ENCODE peak calls at places on chromosomes 12 and 14, in eight cellular contexts. One of them, this sample, is unnamed.

GRCh38 chr14:53034036-53034435 is 83.2 kb upstream of the FERMT2 start:
- DNase-seq in K562: no peak
- DNase-seq in sigmoid colon: no peak
- DNase-seq in endothelial cell of umbilical vein: no peak
- DNase-seq in prostate gland: no peak
- DNase-seq in GM12878: no peak
- DNase-seq in stomach: no peak
- DNase-seq in transverse colon: no peak
- DNase-seq in this sample: no peak

GRCh38 chr14:67729072-67729561 is 27.4 kb downstream of the RDH12 start:
- DNase-seq in endothelial cell of umbilical vein: no peak
- DNase-seq in stomach: peak; percentile 66
- DNase-seq in GM12878: no peak
- DNase-seq in prostate gland: peak; percentile 23
- DNase-seq in sigmoid colon: no peak
- DNase-seq in transverse colon: peak; percentile 69
- DNase-seq in K562: no peak
- DNase-seq in this sample: no peak

GRCh38 chr12:11823043-11823442 is 173.6 kb downstream of the ETV6 start:
- DNase-seq in prostate gland: no peak
- DNase-seq in K562: no peak
- DNase-seq in sigmoid colon: no peak
- DNase-seq in endothelial cell of umbilical vein: no peak
- DNase-seq in transverse colon: no peak
- DNase-seq in stomach: no peak
- DNase-seq in GM12878: no peak
- DNase-seq in this sample: no peak

GRCh38 chr12:102116392-102116791 is 3.5 kb downstream of the NUP37 start:
- DNase-seq in endothelial cell of umbilical vein: no peak
- DNase-seq in transverse colon: no peak
- DNase-seq in GM12878: no peak
- DNase-seq in stomach: no peak
- DNase-seq in K562: no peak
- DNase-seq in sigmoid colon: no peak
- DNase-seq in prostate gland: no peak
- DNase-seq in this sample: no peak

GRCh38 chr14:35474323-35474722 is 59.6 kb upstream of the INSM2 start:
- DNase-seq in K562: no peak
- DNase-seq in transverse colon: no peak
- DNase-seq in prostate gland: no peak
- DNase-seq in endothelial cell of umbilical vein: no peak
- DNase-seq in GM12878: no peak
- DNase-seq in stomach: no peak
- DNase-seq in sigmoid colon: no peak
- DNase-seq in this sample: no peak

GRCh38 chr12:52020539-52021336 is 14.0 kb downstream of the TAMALIN start:
- DNase-seq in transverse colon: peak; percentile 61
- DNase-seq in K562: peak; percentile 74
- DNase-seq in prostate gland: no peak
- DNase-seq in endothelial cell of umbilical vein: peak; percentile 66
- DNase-seq in sigmoid colon: peak; percentile 78
- DNase-seq in stomach: peak; percentile 55
- DNase-seq in GM12878: no peak
- DNase-seq in this sample: no peak

GRCh38 chr14:22839159-22839779 is 2.9 kb downstream of the MMP14 start:
- DNase-seq in stomach: no peak
- DNase-seq in endothelial cell of umbilical vein: no peak
- DNase-seq in K562: no peak
- DNase-seq in sigmoid colon: peak; percentile 90
- DNase-seq in GM12878: no peak
- DNase-seq in prostate gland: peak; percentile 63
- DNase-seq in transverse colon: peak; percentile 29
- DNase-seq in this sample: no peak

GRCh38 chr12:4819654-4820053 is 90.1 kb upstream of the KCNA1 start:
- DNase-seq in stomach: no peak
- DNase-seq in sigmoid colon: no peak
- DNase-seq in endothelial cell of umbilical vein: no peak
- DNase-seq in transverse colon: no peak
- DNase-seq in GM12878: no peak
- DNase-seq in K562: no peak
- DNase-seq in prostate gland: no peak
- DNase-seq in this sample: no peak

GRCh38 chr12:110531741-110532333 is 29.7 kb downstream of the RAD9B start:
- DNase-seq in stomach: no peak
- DNase-seq in GM12878: peak; percentile 96
- DNase-seq in endothelial cell of umbilical vein: no peak
- DNase-seq in transverse colon: no peak
- DNase-seq in K562: no peak
- DNase-seq in sigmoid colon: no peak
- DNase-seq in prostate gland: no peak
- DNase-seq in this sample: no peak

GRCh38 chr12:43847427-43847826 is 11.5 kb downstream of the TMEM117 start:
- DNase-seq in transverse colon: no peak
- DNase-seq in GM12878: no peak
- DNase-seq in endothelial cell of umbilical vein: no peak
- DNase-seq in stomach: no peak
- DNase-seq in sigmoid colon: no peak
- DNase-seq in prostate gland: no peak
- DNase-seq in K562: no peak
- DNase-seq in this sample: no peak

GRCh38 chr14:84864582-84865271 is 665.2 kb upstream of the FLRT2 start:
- DNase-seq in sigmoid colon: no peak
- DNase-seq in K562: no peak
- DNase-seq in GM12878: no peak
- DNase-seq in prostate gland: no peak
- DNase-seq in transverse colon: no peak
- DNase-seq in endothelial cell of umbilical vein: no peak
- DNase-seq in stomach: no peak
- DNase-seq in this sample: no peak

GRCh38 chr14:50944647-50945413 is 547 bp upstream of the PYGL start:
- DNase-seq in GM12878: no peak
- DNase-seq in endothelial cell of umbilical vein: peak; percentile 41
- DNase-seq in sigmoid colon: peak; percentile 83
- DNase-seq in transverse colon: peak; percentile 63
- DNase-seq in prostate gland: peak; percentile 47
- DNase-seq in K562: no peak
- DNase-seq in stomach: peak; percentile 50
- DNase-seq in this sample: no peak

GRCh38 chr12:105279460-105280056 is 43.6 kb upstream of the APPL2 start:
- DNase-seq in GM12878: no peak
- DNase-seq in transverse colon: peak; percentile 25
- DNase-seq in prostate gland: no peak
- DNase-seq in sigmoid colon: no peak
- DNase-seq in K562: peak; percentile 43
- DNase-seq in stomach: peak; percentile 33
- DNase-seq in endothelial cell of umbilical vein: peak; percentile 53
- DNase-seq in this sample: no peak

DNA sequence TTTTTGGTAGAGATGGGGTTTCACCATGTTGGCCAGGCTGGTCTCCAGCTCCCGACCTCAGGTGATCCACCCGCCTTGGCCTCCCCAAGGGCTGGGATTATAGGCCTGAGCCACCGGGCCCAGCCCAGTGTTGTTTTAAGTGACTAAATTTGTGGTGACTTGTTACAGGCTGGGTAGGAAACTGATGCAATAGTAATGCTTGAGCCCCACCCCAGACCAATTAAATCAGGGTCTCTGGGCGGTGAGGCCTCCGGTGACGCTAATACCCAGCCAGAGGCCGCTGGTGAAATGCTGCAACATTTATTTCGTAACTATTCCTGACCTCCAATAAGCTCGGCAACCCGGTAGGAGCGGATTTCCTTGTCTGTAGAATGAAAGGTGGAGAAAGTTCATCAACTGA is 42.2 kb downstream of the FZD10 start:
- DNase-seq in K562: no peak
- DNase-seq in sigmoid colon: peak; percentile 5
- DNase-seq in endothelial cell of umbilical vein: no peak
- DNase-seq in prostate gland: no peak
- DNase-seq in transverse colon: no peak
- DNase-seq in stomach: no peak
- DNase-seq in GM12878: no peak
- DNase-seq in this sample: no peak
- H3K4me1 ChIP-seq in K562: no peaks in the 10 kb centered on the region
- H3K4me1 ChIP-seq in sigmoid colon: no peaks in the 10 kb centered on the region
- H3K4me1 ChIP-seq in endothelial cell of umbilical vein: no peaks in the 10 kb centered on the region
- H3K4me1 ChIP-seq in prostate gland: no peaks in the 10 kb centered on the region
- H3K4me1 ChIP-seq in transverse colon: no peaks in the 10 kb centered on the region
- H3K4me1 ChIP-seq in stomach: no peaks in the 10 kb centered on the region
- H3K4me1 ChIP-seq in GM12878: no peaks in the 10 kb centered on the region
- H3K4me1 ChIP-seq in this sample: no peaks in the 10 kb centered on the region

GRCh38 chr14:101560534-101561113 is 671 bp upstream of the DIO3 start:
- DNase-seq in stomach: no peak
- DNase-seq in sigmoid colon: no peak
- DNase-seq in transverse colon: no peak
- DNase-seq in prostate gland: no peak
- DNase-seq in K562: no peak
- DNase-seq in GM12878: no peak
- DNase-seq in endothelial cell of umbilical vein: no peak
- DNase-seq in this sample: no peak
- TF ChIP-seq POLR2AphosphoS5 in stomach: no peak
- TF ChIP-seq POLR2AphosphoS5 in sigmoid colon: no peak
- TF ChIP-seq POLR2AphosphoS5 in transverse colon: no peak
- TF ChIP-seq POLR2AphosphoS5 in prostate gland: no peak
- TF ChIP-seq POLR2AphosphoS5 in K562: no peak
- TF ChIP-seq POLR2AphosphoS5 in GM12878: no peak
- TF ChIP-seq POLR2AphosphoS5 in endothelial cell of umbilical vein: no peak
- TF ChIP-seq POLR2AphosphoS5 in this sample: no peak

GRCh38 chr12:123436017-123436964 is at the start of gene RILPL2:
- DNase-seq in endothelial cell of umbilical vein: peak; percentile 77
- DNase-seq in K562: peak; percentile 86
- DNase-seq in prostate gland: peak; percentile 91
- DNase-seq in sigmoid colon: peak; percentile 95
- DNase-seq in transverse colon: peak; percentile 92
- DNase-seq in GM12878: peak; percentile 86
- DNase-seq in stomach: peak; percentile 91
- DNase-seq in this sample: no peak
- TF ChIP-seq CTCF in endothelial cell of umbilical vein: no peak
- TF ChIP-seq CTCF in K562: no peak
- TF ChIP-seq CTCF in prostate gland: no peak
- TF ChIP-seq CTCF in sigmoid colon: no peak
- TF ChIP-seq CTCF in transverse colon: peak; percentile 33
- TF ChIP-seq CTCF in GM12878: no peak
- TF ChIP-seq CTCF in stomach: no peak
- TF ChIP-seq CTCF in this sample: no peak

DNA sequence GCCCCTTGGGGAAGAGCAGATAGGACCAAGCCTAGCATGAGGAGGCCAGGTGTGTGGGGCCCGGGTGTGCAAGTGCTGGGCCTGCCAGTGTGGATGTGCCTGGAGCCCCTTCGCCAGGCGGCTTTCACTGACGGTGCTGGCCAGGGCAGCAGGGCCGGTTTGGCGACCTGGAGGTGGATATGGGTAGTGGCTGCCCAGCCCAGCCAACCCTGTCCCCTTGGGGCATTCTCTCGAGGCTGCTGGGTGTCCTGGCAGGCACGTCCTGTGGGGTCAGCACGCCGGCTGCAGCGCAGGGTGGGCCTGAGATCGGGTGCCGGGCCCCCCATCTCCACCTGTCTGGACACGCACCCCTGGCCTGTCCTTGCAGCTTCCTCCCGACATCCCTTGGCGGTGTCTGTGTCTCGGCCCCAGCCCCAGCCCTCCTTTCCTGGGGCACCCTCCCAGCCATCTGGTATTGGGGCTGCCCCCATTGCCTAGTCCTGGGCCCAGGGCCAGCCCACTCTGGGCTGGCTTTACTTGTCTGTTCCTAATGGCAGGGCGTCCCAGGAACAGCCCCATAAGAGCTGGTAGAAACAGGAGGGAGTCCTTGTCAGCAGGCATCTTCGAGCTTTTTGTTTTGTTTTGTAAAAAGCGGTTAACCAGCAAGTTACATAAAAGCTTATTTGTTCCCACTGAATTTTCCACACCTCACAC is 7.2 kb upstream of the CRIP2 start:
- DNase-seq in endothelial cell of umbilical vein: no peak
- DNase-seq in transverse colon: no peak
- DNase-seq in stomach: no peak
- DNase-seq in prostate gland: peak; percentile 70
- DNase-seq in GM12878: no peak
- DNase-seq in K562: no peak
- DNase-seq in sigmoid colon: no peak
- DNase-seq in this sample: no peak
- H3K4me1 ChIP-seq in endothelial cell of umbilical vein: no peaks in the 10 kb centered on the region
- H3K4me1 ChIP-seq in transverse colon: no peaks in the 10 kb centered on the region
- H3K4me1 ChIP-seq in stomach: peaks cover 56% of the 10 kb centered on the region
- H3K4me1 ChIP-seq in prostate gland: peaks cover 31% of the 10 kb centered on the region
- H3K4me1 ChIP-seq in GM12878: no peaks in the 10 kb centered on the region
- H3K4me1 ChIP-seq in K562: no peaks in the 10 kb centered on the region
- H3K4me1 ChIP-seq in sigmoid colon: no peaks in the 10 kb centered on the region
- H3K4me1 ChIP-seq in this sample: peaks cover 45% of the 10 kb centered on the region

GRCh38 chr12:108635201-108635996 is 1.7 kb upstream of the SELPLG start:
- DNase-seq in K562: peak; percentile 39
- DNase-seq in endothelial cell of umbilical vein: no peak
- DNase-seq in transverse colon: peak; percentile 71
- DNase-seq in prostate gland: no peak
- DNase-seq in GM12878: peak; percentile 99
- DNase-seq in sigmoid colon: no peak
- DNase-seq in stomach: no peak
- DNase-seq in this sample: no peak

GRCh38 chr12:108634225-108634795 is 616 bp upstream of the SELPLG start:
- DNase-seq in endothelial cell of umbilical vein: no peak
- DNase-seq in sigmoid colon: no peak
- DNase-seq in prostate gland: no peak
- DNase-seq in stomach: peak; percentile 34
- DNase-seq in GM12878: no peak
- DNase-seq in K562: peak; percentile 53
- DNase-seq in transverse colon: peak; percentile 55
- DNase-seq in this sample: no peak

GRCh38 chr12:108633081-108633533 is 587 bp downstream of the SELPLG start:
- DNase-seq in stomach: no peak
- DNase-seq in endothelial cell of umbilical vein: no peak
- DNase-seq in GM12878: no peak
- DNase-seq in sigmoid colon: peak; percentile 28
- DNase-seq in transverse colon: no peak
- DNase-seq in prostate gland: no peak
- DNase-seq in K562: no peak
- DNase-seq in this sample: no peak

GRCh38 chr12:108635997-108636808 is 2.5 kb upstream of the SELPLG start:
- DNase-seq in K562: no peak
- DNase-seq in endothelial cell of umbilical vein: no peak
- DNase-seq in stomach: no peak
- DNase-seq in sigmoid colon: no peak
- DNase-seq in transverse colon: no peak
- DNase-seq in prostate gland: no peak
- DNase-seq in GM12878: no peak
- DNase-seq in this sample: no peak

DNA sequence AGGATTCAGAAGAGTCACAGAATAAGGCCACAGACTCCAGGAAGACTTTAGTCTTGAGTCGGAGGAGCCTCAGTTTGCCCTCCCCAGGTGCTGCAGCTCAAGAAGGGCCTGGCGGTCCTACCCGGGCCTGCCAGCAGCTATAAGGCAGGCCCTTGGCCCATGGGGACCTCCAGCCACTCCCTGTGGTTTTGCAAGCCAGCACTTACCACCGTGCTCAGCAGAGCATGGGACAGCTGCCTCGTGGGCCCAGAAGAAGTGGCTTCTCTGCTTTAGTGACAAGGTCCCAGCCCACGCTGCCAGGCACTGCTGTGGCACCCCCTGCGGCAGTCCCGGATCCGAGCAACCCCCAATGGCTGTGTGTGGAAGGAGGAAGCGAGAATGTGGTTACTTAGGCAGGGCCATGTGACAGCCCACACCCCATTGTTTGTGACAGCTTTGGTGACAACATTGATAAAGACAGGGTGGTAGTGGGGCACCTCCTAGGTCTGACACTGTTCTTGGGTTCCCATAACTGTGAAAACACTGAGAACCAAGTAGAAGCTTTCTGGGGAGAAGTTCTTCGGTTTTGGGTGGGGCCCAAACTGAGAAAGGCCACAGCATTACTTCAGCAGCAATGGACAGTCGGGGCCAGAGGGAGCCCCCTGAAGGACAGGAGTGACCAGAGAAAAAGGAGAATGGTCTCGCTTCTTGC is at the start of gene SELPLG:
- DNase-seq in prostate gland: no peak
- DNase-seq in transverse colon: peak; percentile 84
- DNase-seq in sigmoid colon: peak; percentile 81
- DNase-seq in endothelial cell of umbilical vein: no peak
- DNase-seq in GM12878: peak; percentile 99
- DNase-seq in stomach: peak; percentile 69
- DNase-seq in K562: peak; percentile 40
- DNase-seq in this sample: no peak
- TF ChIP-seq POLR2AphosphoS5 in prostate gland: no peak
- TF ChIP-seq POLR2AphosphoS5 in transverse colon: peak; percentile 73
- TF ChIP-seq POLR2AphosphoS5 in sigmoid colon: peak; percentile 20
- TF ChIP-seq POLR2AphosphoS5 in endothelial cell of umbilical vein: no peak
- TF ChIP-seq POLR2AphosphoS5 in GM12878: peak; percentile 74
- TF ChIP-seq POLR2AphosphoS5 in stomach: peak; percentile 60
- TF ChIP-seq POLR2AphosphoS5 in K562: no peak
- TF ChIP-seq POLR2AphosphoS5 in this sample: peak; percentile 64

This sample was measured in vagina.